ENCODE peak calls at places on chromosome 2, in five cellular contexts. One of them, this sample, is unnamed.

GRCh38 chr2:153519260-153519875 is 40.8 kb upstream of the RPRM start:
- DNase-seq in right lobe of liver: no peak
- DNase-seq in left ventricle myocardium inferior: no peak
- DNase-seq in OCI-LY7: peak; percentile 53
- DNase-seq in stomach: peak; percentile 60
- DNase-seq in this sample: peak; percentile 8

GRCh38 chr2:232265329-232265728 is 113.2 kb upstream of the ALPP start:
- DNase-seq in right lobe of liver: no peak
- DNase-seq in left ventricle myocardium inferior: no peak
- DNase-seq in OCI-LY7: no peak
- DNase-seq in stomach: no peak
- DNase-seq in this sample: no peak

GRCh38 chr2:54728669-54729120 is 5.2 kb downstream of the EML6 start:
- DNase-seq in right lobe of liver: no peak
- DNase-seq in left ventricle myocardium inferior: no peak
- DNase-seq in OCI-LY7: no peak
- DNase-seq in stomach: no peak
- DNase-seq in this sample: no peak

GRCh38 chr2:218569661-218570500 is 1.2 kb downstream of the CNOT9 start:
- DNase-seq in right lobe of liver: no peak
- DNase-seq in left ventricle myocardium inferior: peak; percentile 31
- DNase-seq in OCI-LY7: peak; percentile 22
- DNase-seq in stomach: peak; percentile 40
- DNase-seq in this sample: peak; percentile 85

GRCh38 chr2:109660046-109660860 is 46.1 kb downstream of the SOWAHC start:
- DNase-seq in right lobe of liver: no peak
- DNase-seq in left ventricle myocardium inferior: no peak
- DNase-seq in OCI-LY7: no peak
- DNase-seq in stomach: no peak
- DNase-seq in this sample: no peak

GRCh38 chr2:120703330-120703994 is 32.2 kb upstream of the GLI2 start:
- DNase-seq in right lobe of liver: no peak
- DNase-seq in left ventricle myocardium inferior: no peak
- DNase-seq in OCI-LY7: no peak
- DNase-seq in stomach: no peak
- DNase-seq in this sample: no peak

GRCh38 chr2:37644191-37644590 is 27.3 kb downstream of the CDC42EP3 start:
- DNase-seq in right lobe of liver: no peak
- DNase-seq in left ventricle myocardium inferior: no peak
- DNase-seq in OCI-LY7: no peak
- DNase-seq in stomach: no peak
- DNase-seq in this sample: no peak

GRCh38 chr2:29606105-29606871 is 315.1 kb downstream of the ALK start:
- DNase-seq in right lobe of liver: no peak
- DNase-seq in left ventricle myocardium inferior: no peak
- DNase-seq in OCI-LY7: no peak
- DNase-seq in stomach: no peak
- DNase-seq in this sample: peak; percentile 30

GRCh38 chr2:232348936-232349335 is 29.6 kb upstream of the ALPP start:
- DNase-seq in right lobe of liver: peak; percentile 46
- DNase-seq in left ventricle myocardium inferior: no peak
- DNase-seq in OCI-LY7: no peak
- DNase-seq in stomach: peak; percentile 34
- DNase-seq in this sample: no peak

GRCh38 chr2:189412330-189412953 is 28.8 kb upstream of the WDR75 start:
- DNase-seq in right lobe of liver: no peak
- DNase-seq in left ventricle myocardium inferior: no peak
- DNase-seq in OCI-LY7: peak; percentile 39
- DNase-seq in stomach: no peak
- DNase-seq in this sample: no peak

GRCh38 chr2:197405582-197405981 is 29.2 kb downstream of the SF3B1 start:
- DNase-seq in right lobe of liver: no peak
- DNase-seq in left ventricle myocardium inferior: no peak
- DNase-seq in OCI-LY7: no peak
- DNase-seq in stomach: no peak
- DNase-seq in this sample: no peak

GRCh38 chr2:48170281-48170680 is 264.0 kb upstream of the FBXO11 start:
- DNase-seq in right lobe of liver: no peak
- DNase-seq in left ventricle myocardium inferior: no peak
- DNase-seq in OCI-LY7: no peak
- DNase-seq in stomach: no peak
- DNase-seq in this sample: no peak

GRCh38 chr2:163345795-163346573 is 389.8 kb downstream of the FIGN start:
- DNase-seq in right lobe of liver: no peak
- DNase-seq in left ventricle myocardium inferior: no peak
- DNase-seq in OCI-LY7: peak; percentile 59
- DNase-seq in stomach: no peak
- DNase-seq in this sample: no peak

GRCh38 chr2:201813996-201814845 is 7.9 kb downstream of the CDK15 start:
- DNase-seq in right lobe of liver: no peak
- DNase-seq in left ventricle myocardium inferior: no peak
- DNase-seq in OCI-LY7: no peak
- DNase-seq in stomach: no peak
- DNase-seq in this sample: no peak

GRCh38 chr2:9004338-9005204 is 1.1 kb upstream of the MBOAT2 start:
- DNase-seq in right lobe of liver: no peak
- DNase-seq in left ventricle myocardium inferior: no peak
- DNase-seq in OCI-LY7: peak; percentile 7
- DNase-seq in stomach: no peak
- DNase-seq in this sample: peak; percentile 56

GRCh38 chr2:22991844-22992243 is 393.1 kb upstream of the KLHL29 start:
- DNase-seq in right lobe of liver: no peak
- DNase-seq in left ventricle myocardium inferior: no peak
- DNase-seq in OCI-LY7: no peak
- DNase-seq in stomach: no peak
- DNase-seq in this sample: no peak

GRCh38 chr2:17976871-17977746 is 98.6 kb downstream of the KCNS3 start:
- DNase-seq in right lobe of liver: no peak
- DNase-seq in left ventricle myocardium inferior: peak; percentile 15
- DNase-seq in OCI-LY7: no peak
- DNase-seq in stomach: no peak
- DNase-seq in this sample: peak; percentile 100

GRCh38 chr2:48527211-48527880 is 2.6 kb upstream of the STON1 start:
- DNase-seq in right lobe of liver: no peak
- DNase-seq in left ventricle myocardium inferior: no peak
- DNase-seq in OCI-LY7: no peak
- DNase-seq in stomach: no peak
- DNase-seq in this sample: peak; percentile 84

GRCh38 chr2:239330836-239331235 is 70.0 kb downstream of the HDAC4 start:
- DNase-seq in right lobe of liver: no peak
- DNase-seq in left ventricle myocardium inferior: no peak
- DNase-seq in OCI-LY7: no peak
- DNase-seq in stomach: no peak
- DNase-seq in this sample: no peak

GRCh38 chr2:105187531-105187930 is 54.0 kb upstream of the GPR45 start:
- DNase-seq in right lobe of liver: no peak
- DNase-seq in left ventricle myocardium inferior: no peak
- DNase-seq in OCI-LY7: no peak
- DNase-seq in stomach: no peak
- DNase-seq in this sample: no peak

GRCh38 chr2:74906395-74906794 is 52.0 kb upstream of the POLE4 start:
- DNase-seq in right lobe of liver: no peak
- DNase-seq in left ventricle myocardium inferior: no peak
- DNase-seq in OCI-LY7: no peak
- DNase-seq in stomach: no peak
- DNase-seq in this sample: no peak
- TF ChIP-seq CTCF in right lobe of liver: no peak
- TF ChIP-seq CTCF in left ventricle myocardium inferior: no peak
- TF ChIP-seq CTCF in OCI-LY7: no peak
- TF ChIP-seq CTCF in stomach: no peak
- TF ChIP-seq CTCF in this sample: no peak

DNA sequence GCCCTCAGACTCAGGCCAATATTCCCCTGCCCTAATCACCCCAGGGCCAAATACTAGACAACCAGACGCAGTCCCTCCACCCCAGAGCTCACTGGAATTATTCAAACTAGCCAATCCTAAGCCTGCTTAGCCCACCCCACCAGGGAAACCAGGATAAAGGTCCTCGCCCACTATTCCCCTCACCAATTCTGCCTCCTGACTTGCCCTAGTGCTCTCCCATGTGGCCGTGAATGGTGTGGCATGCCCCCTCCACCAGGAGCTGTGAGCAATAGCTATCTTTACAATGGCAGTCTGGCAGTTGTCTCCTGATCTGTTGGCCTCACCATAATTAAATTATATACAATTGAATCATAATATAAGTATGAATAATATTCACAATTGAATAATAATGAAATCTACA is 42.3 kb downstream of the FAM124B start:
- DNase-seq in right lobe of liver: no peak
- DNase-seq in left ventricle myocardium inferior: no peak
- DNase-seq in OCI-LY7: peak; percentile 33
- DNase-seq in stomach: no peak
- DNase-seq in this sample: no peak
- H3K4me3 ChIP-seq in right lobe of liver: no peak overlapping the region
- H3K4me3 ChIP-seq in left ventricle myocardium inferior: no peak overlapping the region
- H3K4me3 ChIP-seq in OCI-LY7: no peak overlapping the region
- H3K4me3 ChIP-seq in stomach: no peak overlapping the region
- H3K4me3 ChIP-seq in this sample: no peak overlapping the region

DNA sequence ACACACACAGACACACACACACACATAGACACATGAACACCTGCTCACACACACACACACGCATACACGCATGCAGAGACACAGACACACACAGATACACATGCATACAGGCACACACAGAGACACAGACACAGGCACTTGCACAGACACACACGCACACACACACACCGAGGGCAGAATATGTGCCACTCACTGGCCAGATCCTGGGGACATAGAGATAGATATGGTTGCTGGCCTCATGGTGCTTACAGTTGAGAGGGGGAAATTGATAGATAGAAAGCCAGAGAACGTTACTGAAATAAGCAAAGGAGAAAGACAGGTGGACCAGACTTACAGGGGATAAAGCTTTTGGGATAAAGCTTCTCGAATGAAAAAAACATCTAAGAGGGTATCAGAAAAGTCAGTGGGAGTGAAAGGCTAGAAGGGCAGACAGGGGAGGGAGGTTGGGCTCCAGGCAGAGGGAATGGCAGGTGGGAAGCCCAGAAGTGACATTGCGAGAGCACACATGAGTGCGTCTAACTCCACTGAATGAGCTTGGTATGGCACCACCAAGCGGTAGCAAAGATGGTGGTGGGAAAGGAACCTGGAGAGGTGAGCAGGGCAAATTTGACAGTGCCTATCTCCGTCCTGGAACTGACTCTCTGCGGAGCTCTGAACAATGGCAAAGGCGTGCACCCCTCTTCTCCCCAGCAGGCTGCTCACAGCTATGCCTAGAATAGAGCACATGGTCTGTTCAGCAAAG is 390.1 kb upstream of the TRIB2 start:
- DNase-seq in right lobe of liver: no peak
- DNase-seq in left ventricle myocardium inferior: no peak
- DNase-seq in OCI-LY7: peak; percentile 27
- DNase-seq in stomach: no peak
- DNase-seq in this sample: no peak
- TF ChIP-seq CTCF in right lobe of liver: peak; percentile 31
- TF ChIP-seq CTCF in left ventricle myocardium inferior: peak; percentile 48
- TF ChIP-seq CTCF in OCI-LY7: peak; percentile 51
- TF ChIP-seq CTCF in stomach: no peak
- TF ChIP-seq CTCF in this sample: no peak

DNA sequence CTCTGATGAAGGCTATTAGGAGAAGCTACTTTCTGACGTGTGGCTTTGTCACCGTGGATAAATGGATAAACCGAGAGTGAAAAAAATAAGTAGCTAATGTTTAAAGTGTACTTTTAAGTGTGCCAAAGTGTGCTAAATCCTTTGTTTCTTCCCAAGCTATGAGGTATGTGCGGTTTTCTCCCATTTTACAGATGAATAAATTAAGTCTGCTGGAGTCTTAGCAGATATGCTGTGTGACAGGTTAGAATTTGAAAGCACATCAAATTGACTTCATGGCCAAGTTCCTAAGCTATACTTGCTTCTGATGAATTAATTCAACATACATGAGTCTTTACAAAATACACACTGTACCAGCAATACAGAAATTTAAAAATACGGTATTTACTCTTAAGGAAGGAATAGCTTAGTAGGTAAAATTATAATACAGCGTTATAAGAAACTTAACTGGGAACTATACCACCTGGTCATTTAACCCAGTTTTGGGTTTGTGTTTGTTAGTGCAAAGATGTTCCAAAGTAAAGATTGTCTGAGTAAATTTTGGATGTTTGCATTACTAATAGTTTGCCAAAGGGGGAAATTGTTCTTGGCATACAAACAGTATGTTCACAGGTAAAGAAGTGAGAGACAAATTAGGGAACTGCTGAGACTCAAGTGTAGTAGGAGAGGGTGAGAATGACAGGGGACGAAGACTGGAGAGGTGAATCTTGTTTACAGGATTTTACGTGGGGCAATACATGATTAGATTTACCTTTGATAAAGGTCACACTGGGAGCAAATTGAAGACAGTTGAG is 1.4 kb downstream of the AGPS start:
- DNase-seq in right lobe of liver: no peak
- DNase-seq in left ventricle myocardium inferior: no peak
- DNase-seq in OCI-LY7: no peak
- DNase-seq in stomach: no peak
- DNase-seq in this sample: no peak
- H3K4me3 ChIP-seq in right lobe of liver: peak overlapping the region; percentile 89
- H3K4me3 ChIP-seq in left ventricle myocardium inferior: peak overlapping the region; percentile 92
- H3K4me3 ChIP-seq in OCI-LY7: no peak overlapping the region
- H3K4me3 ChIP-seq in stomach: peak overlapping the region; percentile 80
- H3K4me3 ChIP-seq in this sample: peak overlapping the region; percentile 68

GRCh38 chr2:11746807-11747459 is 501 bp downstream of the LPIN1 start:
- DNase-seq in right lobe of liver: no peak
- DNase-seq in left ventricle myocardium inferior: peak; percentile 31
- DNase-seq in OCI-LY7: peak; percentile 50
- DNase-seq in stomach: peak; percentile 41
- DNase-seq in this sample: no peak

GRCh38 chr2:11748018-11748860 is 1.8 kb downstream of the LPIN1 start:
- DNase-seq in right lobe of liver: no peak
- DNase-seq in left ventricle myocardium inferior: no peak
- DNase-seq in OCI-LY7: peak; percentile 43
- DNase-seq in stomach: no peak
- DNase-seq in this sample: no peak

GRCh38 chr2:11744631-11745394 is 1.6 kb upstream of the LPIN1 start:
- DNase-seq in right lobe of liver: no peak
- DNase-seq in left ventricle myocardium inferior: peak; percentile 47
- DNase-seq in OCI-LY7: peak; percentile 74
- DNase-seq in stomach: no peak
- DNase-seq in this sample: no peak

GRCh38 chr2:11745613-11746375 is 638 bp upstream of the LPIN1 start:
- DNase-seq in right lobe of liver: no peak
- DNase-seq in left ventricle myocardium inferior: no peak
- DNase-seq in OCI-LY7: no peak
- DNase-seq in stomach: no peak
- DNase-seq in this sample: no peak

GRCh38 chr2:11746376-11746806 is at the start of gene LPIN1:
- DNase-seq in right lobe of liver: peak; percentile 93
- DNase-seq in left ventricle myocardium inferior: peak; percentile 91
- DNase-seq in OCI-LY7: peak; percentile 91
- DNase-seq in stomach: peak; percentile 93
- DNase-seq in this sample: peak; percentile 53
- TF ChIP-seq CTCF in right lobe of liver: no peak
- TF ChIP-seq CTCF in left ventricle myocardium inferior: peak; percentile 37
- TF ChIP-seq CTCF in OCI-LY7: no peak
- TF ChIP-seq CTCF in stomach: no peak
- TF ChIP-seq CTCF in this sample: no peak

This sample was measured in retinal pigment epithelial cell.